ENCODE peak calls at places on chromosomes 12 and 14, in ten cellular contexts. R is AG09319; G is nephron progenitor cell; V is activated CD4-positive, alpha-beta T cell treated with anti-CD3 and anti-CD28 coated beads for 1 hour; T is heart right ventricle; Y is psoas muscle; U is HuH-7.5; I is GM12892; O is mesenteric fat pad; L is bronchial epithelial cell. B is an unnamed sample.

GRCh38 chr12:66861157-66861750 is 182.4 kb upstream of the GRIP1 start:
- DNase-seq in R (peak), G (peak), V (peak), T (peak), Y (peak), U (peak), I (no peak), O (no peak), L (peak), B (peak)

GRCh38 chr14:52067873-52068740 is 752 bp downstream of the NID2 start:
- DNase-seq in R (no peak), G (peak), V (no peak), T (peak), Y (peak), U (no peak), I (no peak), O (no peak), L (no peak), B (peak)

GRCh38 chr12:109356586-109356985 is 8.9 kb downstream of the MYO1H start:
- DNase-seq in R (no peak), G (no peak), V (no peak), T (no peak), Y (no peak), U (no peak), I (no peak), O (no peak), L (no peak), B (no peak)

GRCh38 chr12:121050725-121051124 is 11.7 kb upstream of the OASL start:
- DNase-seq in R (no peak), G (no peak), V (no peak), T (no peak), Y (no peak), U (no peak), I (no peak), O (peak), L (no peak), B (no peak)

GRCh38 chr12:45975506-45975905 is 14.9 kb downstream of the SCAF11 start:
- DNase-seq in R (no peak), G (no peak), V (no peak), T (no peak), Y (no peak), U (no peak), I (no peak), O (no peak), L (no peak), B (no peak)

GRCh38 chr14:52015411-52016030 is 26.2 kb downstream of the RTRAF start:
- DNase-seq in R (no peak), G (peak), V (no peak), T (no peak), Y (no peak), U (peak), I (no peak), O (no peak), L (peak), B (peak)

GRCh38 chr14:94269156-94269555 is 23.9 kb downstream of the SERPINA10 start:
- DNase-seq in R (no peak), G (no peak), V (no peak), T (no peak), Y (no peak), U (no peak), I (no peak), O (no peak), L (no peak), B (no peak)

GRCh38 chr14:64387232-64387737 is 868 bp upstream of the MTHFD1 start:
- DNase-seq in R (no peak), G (no peak), V (peak), T (no peak), Y (no peak), U (no peak), I (no peak), O (no peak), L (peak), B (peak)

GRCh38 chr12:6699989-6700645 is 498 bp downstream of the PIANP start:
- DNase-seq in R (no peak), G (peak), V (no peak), T (no peak), Y (no peak), U (peak), I (no peak), O (no peak), L (no peak), B (no peak)

GRCh38 chr12:131287015-131287937 is 333.6 kb downstream of the ADGRD1 start:
- DNase-seq in R (no peak), G (no peak), V (no peak), T (no peak), Y (no peak), U (no peak), I (no peak), O (peak), L (no peak), B (no peak)

GRCh38 chr12:18932715-18933114 is 194.8 kb downstream of the CAPZA3 start:
- DNase-seq in R (peak), G (no peak), V (no peak), T (no peak), Y (no peak), U (no peak), I (no peak), O (no peak), L (no peak), B (no peak)

GRCh38 chr12:19008102-19008501 is 121.4 kb upstream of the PLEKHA5 start:
- DNase-seq in R (no peak), G (no peak), V (no peak), T (no peak), Y (no peak), U (no peak), I (no peak), O (no peak), L (no peak), B (no peak)

GRCh38 chr14:68669644-68670343 is 123.1 kb downstream of the ZFP36L1 start:
- DNase-seq in R (no peak), G (no peak), V (no peak), T (peak), Y (peak), U (no peak), I (no peak), O (no peak), L (no peak), B (no peak)

GRCh38 chr12:49336645-49337584 is at the start of gene C1QL4:
- DNase-seq in R (no peak), G (peak), V (peak), T (peak), Y (peak), U (peak), I (peak), O (peak), L (peak), B (peak)

GRCh38 chr12:125092872-125093680 is 27.8 kb downstream of the AACS start:
- DNase-seq in R (peak), G (no peak), V (no peak), T (peak), Y (peak), U (peak), I (no peak), O (no peak), L (peak), B (no peak)

GRCh38 chr12:118446247-118446646 is 69.9 kb downstream of the SUDS3 start:
- DNase-seq in R (no peak), G (no peak), V (no peak), T (no peak), Y (no peak), U (no peak), I (no peak), O (no peak), L (no peak), B (no peak)

GRCh38 chr12:112985655-112986290 is 7.5 kb downstream of the OAS2 start:
- DNase-seq in R (no peak), G (no peak), V (no peak), T (no peak), Y (no peak), U (no peak), I (no peak), O (no peak), L (peak), B (no peak)

GRCh38 chr12:69570545-69571399 is 14.5 kb upstream of the CCT2 start:
- DNase-seq in R (peak), G (peak), V (peak), T (no peak), Y (no peak), U (no peak), I (no peak), O (no peak), L (peak), B (peak)

GRCh38 chr12:46260153-46260912 is 8.5 kb downstream of the SLC38A1 start:
- DNase-seq in R (no peak), G (no peak), V (no peak), T (no peak), Y (no peak), U (no peak), I (no peak), O (no peak), L (no peak), B (no peak)

GRCh38 chr14:22837750-22838538 is 1.6 kb downstream of the MMP14 start:
- DNase-seq in R (no peak), G (no peak), V (no peak), T (peak), Y (peak), U (no peak), I (no peak), O (no peak), L (peak), B (no peak)

GRCh38 chr14:77041837-77042557 is 13.5 kb upstream of the IRF2BPL start:
- DNase-seq in R (peak), G (no peak), V (no peak), T (no peak), Y (peak), U (no peak), I (no peak), O (no peak), L (peak), B (no peak)

B was measured in HEK293T.